ENCODE peak calls at places on chromosomes 12 and 14, in five cellular contexts. T is SK-N-SH; J is lower lobe of right lung; D is GM23248; E is CD4-positive, CD25-positive, alpha-beta regulatory T cell. R is an unnamed sample.
A peak's percentile ranks its signal among the peaks of the same experiment; 100 is the strongest.

GRCh38 chr12:102024765-102025164 is 37.0 kb downstream of the WASHC3 start:
- DNase-seq in T (no peak), J (no peak), D (no peak), E (no peak), R (no peak)

GRCh38 chr12:55935742-55936151 is 4.8 kb downstream of the DGKA start:
- DNase-seq in T (no peak), J (peak; percentile 47), D (no peak), E (no peak), R (peak; percentile 66)

GRCh38 chr12:104182144-104182543 is 33.4 kb upstream of the TXNRD1 start:
- DNase-seq in T (no peak), J (no peak), D (peak; percentile 90), E (no peak), R (no peak)

GRCh38 chr14:51533160-51533559 is 118.5 kb upstream of the FRMD6 start:
- DNase-seq in T (no peak), J (no peak), D (peak; percentile 87), E (no peak), R (no peak)

GRCh38 chr12:70722584-70723343 is 85.5 kb upstream of the PTPRB start:
- DNase-seq in T (peak; percentile 10), J (no peak), D (no peak), E (peak; percentile 36), R (no peak)

GRCh38 chr12:7588703-7589329 is 76.9 kb downstream of the APOBEC1 start:
- DNase-seq in T (peak; percentile 27), J (no peak), D (peak; percentile 73), E (peak; percentile 29), R (peak; percentile 44)

GRCh38 chr12:116276433-116277216 is 868 bp downstream of the MED13L start:
- DNase-seq in T (peak; percentile 81), J (peak; percentile 86), D (peak; percentile 93), E (peak; percentile 71), R (peak; percentile 85)

GRCh38 chr12:131239384-131240094 is 285.8 kb downstream of the ADGRD1 start:
- DNase-seq in T (no peak), J (no peak), D (no peak), E (no peak), R (no peak)

GRCh38 chr12:31586703-31587102 is 4.2 kb downstream of the DENND5B start:
- DNase-seq in T (no peak), J (no peak), D (no peak), E (no peak), R (no peak)

GRCh38 chr12:50477241-50477832 is 27.4 kb upstream of the DIP2B start:
- DNase-seq in T (no peak), J (no peak), D (no peak), E (no peak), R (no peak)
- H3K36me3 ChIP-seq in T (peaks cover 48% of the 10 kb centered on the region), J (peaks cover 67% of the 10 kb centered on the region), D (peaks cover 42% of the 10 kb centered on the region), E (peaks cover 44% of the 10 kb centered on the region), R (peaks cover 16% of the 10 kb centered on the region)

GRCh38 chr12:108765289-108765764 is 34.0 kb upstream of the CORO1C start:
- DNase-seq in T (no peak), J (no peak), D (no peak), E (no peak), R (no peak)
- H3K4me3 ChIP-seq in T (no peak overlapping the region), J (no peak overlapping the region), D (no peak overlapping the region), E (no peak overlapping the region), R (no peak overlapping the region)

GRCh38 chr12:4984971-4985370 is 58.7 kb upstream of the KCNA5 start:
- DNase-seq in T (no peak), J (no peak), D (no peak), E (no peak), R (no peak)

GRCh38 chr12:4987076-4987775 is 56.5 kb upstream of the KCNA5 start:
- DNase-seq in T (no peak), J (no peak), D (no peak), E (no peak), R (no peak)

GRCh38 chr12:4984344-4984743 is 59.3 kb upstream of the KCNA5 start:
- DNase-seq in T (no peak), J (no peak), D (no peak), E (no peak), R (no peak)

GRCh38 chr12:4991373-4991772 is 52.3 kb upstream of the KCNA5 start:
- DNase-seq in T (no peak), J (no peak), D (no peak), E (no peak), R (no peak)

DNA sequence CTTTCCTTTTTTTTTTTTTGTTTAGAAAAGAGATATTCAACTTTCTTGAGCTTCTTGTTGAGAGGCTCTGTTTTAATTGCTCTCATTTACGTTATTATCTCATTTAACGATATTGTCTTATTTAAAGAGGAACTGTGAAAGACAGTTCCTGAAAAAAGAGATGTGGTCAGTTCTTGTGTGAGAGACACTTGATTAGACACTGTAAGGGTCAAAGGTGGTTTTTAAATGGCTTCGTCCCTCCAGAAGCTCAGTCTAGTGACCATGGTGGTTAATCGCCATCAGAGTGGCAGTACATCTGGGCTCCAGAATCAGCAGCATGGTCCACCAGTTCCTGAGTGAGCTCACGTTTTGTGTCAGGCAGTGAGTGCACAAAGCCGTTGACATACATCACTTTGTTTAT is 57.9 kb upstream of the KCNA5 start:
- DNase-seq in T (no peak), J (no peak), D (no peak), E (no peak), R (no peak)
- H3K27me3 ChIP-seq in T (peaks cover 80% of the 10 kb centered on the region), J (peaks cover 52% of the 10 kb centered on the region), D (peaks cover 20% of the 10 kb centered on the region), E (peaks cover 2% of the 10 kb centered on the region), R (no peaks in the 10 kb centered on the region)

DNA sequence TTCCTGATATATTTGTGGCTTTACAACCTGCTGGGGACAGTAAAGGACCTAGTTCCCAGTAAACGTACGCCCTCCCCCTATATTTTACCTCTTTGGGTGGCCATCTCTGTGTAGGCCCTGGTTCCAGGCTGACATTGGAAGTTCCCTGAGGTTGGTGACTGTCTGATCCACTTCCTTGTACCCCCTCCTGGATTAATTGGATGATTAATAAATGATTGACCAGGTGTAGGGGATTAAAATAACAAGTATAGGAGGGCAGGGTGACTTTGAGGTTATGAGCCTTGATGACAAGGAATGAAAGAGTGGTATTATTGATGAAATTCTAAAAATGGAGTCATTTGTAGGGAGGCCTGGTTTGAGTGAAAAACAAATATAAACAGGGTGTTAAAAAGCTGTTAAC is 9.6 kb downstream of the SUSD6 start:
- DNase-seq in T (no peak), J (no peak), D (no peak), E (no peak), R (no peak)
- H3K36me3 ChIP-seq in T (no peaks in the 10 kb centered on the region), J (no peaks in the 10 kb centered on the region), D (no peaks in the 10 kb centered on the region), E (no peaks in the 10 kb centered on the region), R (no peaks in the 10 kb centered on the region)

GRCh38 chr14:95730126-95730525 is 16.2 kb upstream of the TCL1A start:
- DNase-seq in T (no peak), J (no peak), D (no peak), E (no peak), R (no peak)
- H3K4me3 ChIP-seq in T (no peak overlapping the region), J (no peak overlapping the region), D (no peak overlapping the region), E (no peak overlapping the region), R (no peak overlapping the region)

DNA sequence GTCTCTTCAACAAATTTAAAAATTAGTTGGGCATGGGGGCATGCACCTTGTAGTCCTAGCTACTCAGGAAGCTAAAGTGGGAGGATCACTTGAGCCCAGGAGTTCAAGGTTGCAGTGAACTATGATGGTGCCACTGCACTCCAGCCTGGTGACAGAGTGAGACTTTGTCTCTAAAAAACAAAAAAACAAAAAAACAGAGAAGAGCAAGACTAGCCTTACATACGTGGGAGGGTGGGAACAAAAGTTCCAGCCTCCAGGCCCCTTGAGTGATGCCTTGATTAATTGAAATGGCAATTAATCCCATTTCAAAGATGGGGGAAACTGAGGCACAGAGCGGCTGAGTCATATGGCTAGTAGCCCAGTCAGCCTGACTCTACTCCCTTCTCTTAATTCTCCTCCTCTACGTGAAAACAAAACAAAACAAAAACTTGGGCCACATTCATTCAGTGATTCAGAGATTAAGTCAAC is 3.3 kb upstream of the FAM222A start:
- DNase-seq in T (no peak), J (no peak), D (no peak), E (no peak), R (no peak)
- H3K27me3 ChIP-seq in T (no peaks in the 10 kb centered on the region), J (peaks cover 33% of the 10 kb centered on the region), D (peaks cover 18% of the 10 kb centered on the region), E (peaks cover 9% of the 10 kb centered on the region), R (peaks cover 20% of the 10 kb centered on the region)

GRCh38 chr12:3442397-3442796 is 48.6 kb upstream of the PRMT8 start:
- DNase-seq in T (no peak), J (no peak), D (no peak), E (no peak), R (no peak)

GRCh38 chr12:3446235-3446634 is 44.8 kb upstream of the PRMT8 start:
- DNase-seq in T (no peak), J (no peak), D (no peak), E (no peak), R (no peak)

GRCh38 chr12:3447318-3447717 is 43.7 kb upstream of the PRMT8 start:
- DNase-seq in T (no peak), J (no peak), D (no peak), E (no peak), R (no peak)

GRCh38 chr12:3446653-3447270 is 44.2 kb upstream of the PRMT8 start:
- DNase-seq in T (no peak), J (no peak), D (no peak), E (no peak), R (no peak)

GRCh38 chr12:3445127-3445978 is 45.6 kb upstream of the PRMT8 start:
- DNase-seq in T (no peak), J (no peak), D (no peak), E (no peak), R (no peak)
- H3K36me3 ChIP-seq in T (no peaks in the 10 kb centered on the region), J (no peaks in the 10 kb centered on the region), D (no peaks in the 10 kb centered on the region), E (no peaks in the 10 kb centered on the region), R (no peaks in the 10 kb centered on the region)

DNA sequence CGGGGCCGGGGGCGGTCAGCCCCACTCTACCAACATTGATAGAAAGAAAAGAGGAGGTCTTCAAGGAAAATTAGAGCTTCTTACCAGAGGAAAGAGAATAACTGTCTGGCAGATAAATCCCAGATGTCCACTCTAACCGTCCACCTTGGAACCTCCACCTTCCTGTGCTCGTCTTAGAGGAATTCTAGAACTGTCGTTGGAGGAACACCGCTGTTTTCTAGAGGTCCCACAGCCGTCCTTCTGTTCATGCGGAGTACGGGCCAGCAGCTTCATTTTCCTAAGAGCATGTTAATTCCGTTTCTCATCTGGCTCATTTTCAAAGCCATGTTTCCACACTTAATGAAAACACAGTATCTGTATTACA is 107.9 kb upstream of the ESRRB start:
- DNase-seq in T (no peak), J (no peak), D (peak; percentile 13), E (no peak), R (no peak)
- H3K4me3 ChIP-seq in T (peak overlapping the region; percentile 47), J (peak overlapping the region; percentile 50), D (peak overlapping the region; percentile 74), E (no peak overlapping the region), R (peak overlapping the region; percentile 39)

GRCh38 chr12:24038211-24038997 is 88.9 kb upstream of the SOX5 start:
- DNase-seq in T (no peak), J (no peak), D (no peak), E (no peak), R (peak; percentile 23)
- H3K27me3 ChIP-seq in T (no peaks in the 10 kb centered on the region), J (no peaks in the 10 kb centered on the region), D (no peaks in the 10 kb centered on the region), E (no peaks in the 10 kb centered on the region), R (no peaks in the 10 kb centered on the region)

R was measured in H7.